ENCODE peak calls at places on chromosomes 7 and 10, in eight cellular contexts. C is aorta, T is mesendoderm, U is lower lobe of right lung, Z is GM23338, L is colonic mucosa, W is tibial nerve, E is A549. M is an unnamed sample.

GRCh38 chr10:49508654-49509053 is 30.3 kb downstream of the ERCC6 start:
- DNase-seq in U (no peak), L (no peak), C (no peak), T (no peak), W (no peak), Z (no peak), E (no peak), M (no peak)

GRCh38 chr10:10967029-10967428 is 50.6 kb upstream of the CELF2 start:
- DNase-seq in L (peak), W (no peak), C (no peak), T (no peak), U (no peak), Z (no peak), E (no peak), M (no peak)

GRCh38 chr7:76318488-76319353 is 16.2 kb downstream of the HSPB1 start:
- DNase-seq in W (peak), E (peak), Z (peak), U (peak), T (peak), L (peak), C (peak), M (peak)

GRCh38 chr10:99433378-99434020 is 3.1 kb upstream of the GOT1 start:
- DNase-seq in E (no peak), L (no peak), U (no peak), W (no peak), T (peak), Z (peak), C (no peak), M (no peak)

GRCh38 chr10:79314761-79315601 is 32.3 kb upstream of the PPIF start:
- DNase-seq in E (no peak), U (peak), L (peak), T (no peak), Z (no peak), C (no peak), W (no peak), M (no peak)

GRCh38 chr7:16989883-16990413 is 108.2 kb upstream of the AGR3 start:
- DNase-seq in W (peak), Z (no peak), L (peak), T (no peak), U (peak), E (peak), C (peak), M (peak)

GRCh38 chr7:141696386-141696785 is 5.6 kb downstream of the DENND11 start:
- DNase-seq in E (no peak), U (no peak), T (no peak), W (no peak), Z (no peak), L (peak), C (no peak), M (no peak)

GRCh38 chr10:46520941-46521340 is 35.5 kb downstream of the GPRIN2 start:
- DNase-seq in E (no peak), U (peak), W (no peak), L (peak), Z (no peak), C (peak), T (no peak), M (peak)

GRCh38 chr7:155665957-155666287 is 21.5 kb downstream of the RBM33 start:
- DNase-seq in U (no peak), C (no peak), Z (no peak), T (no peak), W (no peak), L (no peak), E (peak), M (no peak)

GRCh38 chr10:91635401-91636400 is 2.8 kb upstream of the PPP1R3C start:
- DNase-seq in C (peak), L (peak), U (no peak), Z (peak), W (peak), E (peak), T (peak), M (no peak)

GRCh38 chr10:132912685-132913558 is 29.4 kb downstream of the CFAP46 start:
- DNase-seq in L (no peak), W (no peak), C (no peak), U (no peak), Z (peak), T (peak), E (no peak), M (no peak)

GRCh38 chr10:102285134-102285533 is 39.8 kb downstream of the GBF1 start:
- DNase-seq in T (no peak), L (no peak), U (no peak), C (no peak), Z (no peak), W (no peak), E (no peak), M (no peak)

GRCh38 chr10:51832652-51833383 is 133.4 kb upstream of the CSTF2T start:
- DNase-seq in E (no peak), U (no peak), L (no peak), T (peak), C (peak), W (no peak), Z (no peak), M (no peak)

GRCh38 chr7:80150621-80151273 is 16.1 kb downstream of the GNAI1 start:
- DNase-seq in W (no peak), L (no peak), T (peak), U (no peak), E (no peak), C (no peak), Z (no peak), M (no peak)

GRCh38 chr7:157368955-157369354 is 32.2 kb downstream of the DNAJB6 start:
- DNase-seq in T (no peak), C (no peak), L (no peak), W (no peak), Z (no peak), U (no peak), E (no peak), M (no peak)

GRCh38 chr7:128841171-128841690 is 11.0 kb downstream of the FLNC start:
- DNase-seq in C (peak), U (peak), W (no peak), T (no peak), L (peak), E (no peak), Z (no peak), M (no peak)

GRCh38 chr7:143256932-143257331 is 6.3 kb upstream of the GSTK1 start:
- DNase-seq in L (no peak), W (no peak), U (no peak), C (no peak), T (no peak), Z (no peak), E (no peak), M (no peak)

DNA sequence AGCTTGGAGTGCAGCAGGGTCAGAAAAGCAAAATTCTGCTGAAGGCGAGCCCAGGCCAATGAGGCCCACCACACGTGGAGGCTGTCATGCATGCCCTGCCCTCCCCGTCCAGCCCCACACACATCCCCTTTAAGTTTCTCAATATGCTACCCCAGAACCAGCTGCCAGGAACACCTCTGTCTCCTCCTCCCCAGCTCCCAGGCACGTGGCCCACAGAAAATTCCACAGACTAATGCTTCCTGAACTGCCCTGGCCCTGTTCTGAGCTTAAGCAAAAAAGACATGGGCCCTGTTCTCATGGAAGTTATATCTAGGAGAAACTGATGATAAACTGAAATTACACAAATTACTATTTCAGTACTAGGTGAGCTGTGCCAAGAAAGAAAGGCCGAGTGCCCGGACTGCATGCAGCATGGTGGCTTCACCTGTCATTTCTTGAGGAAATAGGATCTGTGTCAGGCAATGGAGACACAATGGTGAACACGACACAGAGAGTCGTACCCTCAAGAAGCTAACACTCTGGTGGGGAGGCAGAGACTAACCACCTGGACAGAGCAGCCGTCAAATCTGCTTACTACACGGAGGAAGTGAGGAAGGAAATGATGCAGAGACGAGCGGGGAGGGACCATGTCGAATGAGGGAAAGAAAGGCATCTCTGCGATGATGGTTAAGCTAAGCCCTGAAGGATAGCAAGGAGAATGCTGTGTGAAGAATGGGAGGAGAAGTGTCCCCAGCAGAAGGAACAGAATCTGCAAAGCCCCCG is 44.5 kb downstream of the PODXL start:
- DNase-seq in T (no peak), E (no peak), Z (no peak), L (no peak), U (no peak), W (no peak), C (peak), M (no peak)
- H3K27ac ChIP-seq in T (no peak), E (no peak), Z (peak), L (no peak), U (no peak), W (no peak), C (no peak), M (no peak)

GRCh38 chr10:66513504-66513903 is 412.3 kb upstream of the LRRTM3 start:
- DNase-seq in C (no peak), W (no peak), E (no peak), U (no peak), Z (no peak), L (no peak), T (no peak), M (no peak)
- H3K27ac ChIP-seq in C (no peak), W (no peak), E (no peak), U (no peak), Z (no peak), L (no peak), T (no peak), M (no peak)

DNA sequence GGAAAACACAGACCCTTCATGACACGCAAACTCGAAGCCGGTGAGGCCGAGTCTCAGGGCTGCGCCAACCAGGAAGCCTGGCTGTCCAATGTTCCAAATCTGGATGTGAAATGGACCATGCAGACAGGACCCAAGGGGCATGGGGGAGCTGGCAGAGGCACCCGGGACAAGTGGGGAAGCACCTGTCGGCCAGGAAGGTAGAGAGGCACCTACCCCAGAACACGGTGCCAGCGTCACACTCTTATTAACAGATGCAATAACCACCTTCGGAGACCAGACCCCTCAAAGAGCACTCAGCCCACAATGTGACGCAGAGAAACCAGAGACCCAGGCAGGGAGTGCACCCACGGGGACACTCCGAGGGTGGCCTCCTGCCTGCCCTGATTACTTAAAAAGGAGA is 88.3 kb upstream of the PDGFA start:
- DNase-seq in T (no peak), L (no peak), Z (no peak), U (peak), W (no peak), E (no peak), C (peak), M (no peak)
- H3K27ac ChIP-seq in T (no peak), L (no peak), Z (no peak), U (peak), W (peak), E (no peak), C (no peak), M (no peak)

GRCh38 chr10:88995156-88995876 is 4.7 kb downstream of the FAS start:
- DNase-seq in T (no peak), E (no peak), L (peak), U (no peak), C (no peak), W (no peak), Z (no peak), M (no peak)
- H3K27ac ChIP-seq in T (no peak), E (no peak), L (peak), U (peak), C (no peak), W (peak), Z (no peak), M (peak)

GRCh38 chr10:71610651-71611050 is 108.9 kb downstream of the C10orf105 start:
- DNase-seq in T (no peak), Z (no peak), E (no peak), L (no peak), C (no peak), U (no peak), W (no peak), M (no peak)

GRCh38 chr10:71611131-71611530 is 108.4 kb downstream of the C10orf105 start:
- DNase-seq in C (no peak), E (no peak), T (no peak), Z (no peak), W (no peak), U (no peak), L (no peak), M (no peak)

GRCh38 chr10:71606721-71607430 is 112.7 kb downstream of the C10orf105 start:
- DNase-seq in E (no peak), T (no peak), C (no peak), W (no peak), L (no peak), U (no peak), Z (no peak), M (no peak)

GRCh38 chr10:71611709-71612422 is 107.7 kb downstream of the C10orf105 start:
- DNase-seq in U (no peak), Z (no peak), E (no peak), C (no peak), T (no peak), W (no peak), L (no peak), M (no peak)

DNA sequence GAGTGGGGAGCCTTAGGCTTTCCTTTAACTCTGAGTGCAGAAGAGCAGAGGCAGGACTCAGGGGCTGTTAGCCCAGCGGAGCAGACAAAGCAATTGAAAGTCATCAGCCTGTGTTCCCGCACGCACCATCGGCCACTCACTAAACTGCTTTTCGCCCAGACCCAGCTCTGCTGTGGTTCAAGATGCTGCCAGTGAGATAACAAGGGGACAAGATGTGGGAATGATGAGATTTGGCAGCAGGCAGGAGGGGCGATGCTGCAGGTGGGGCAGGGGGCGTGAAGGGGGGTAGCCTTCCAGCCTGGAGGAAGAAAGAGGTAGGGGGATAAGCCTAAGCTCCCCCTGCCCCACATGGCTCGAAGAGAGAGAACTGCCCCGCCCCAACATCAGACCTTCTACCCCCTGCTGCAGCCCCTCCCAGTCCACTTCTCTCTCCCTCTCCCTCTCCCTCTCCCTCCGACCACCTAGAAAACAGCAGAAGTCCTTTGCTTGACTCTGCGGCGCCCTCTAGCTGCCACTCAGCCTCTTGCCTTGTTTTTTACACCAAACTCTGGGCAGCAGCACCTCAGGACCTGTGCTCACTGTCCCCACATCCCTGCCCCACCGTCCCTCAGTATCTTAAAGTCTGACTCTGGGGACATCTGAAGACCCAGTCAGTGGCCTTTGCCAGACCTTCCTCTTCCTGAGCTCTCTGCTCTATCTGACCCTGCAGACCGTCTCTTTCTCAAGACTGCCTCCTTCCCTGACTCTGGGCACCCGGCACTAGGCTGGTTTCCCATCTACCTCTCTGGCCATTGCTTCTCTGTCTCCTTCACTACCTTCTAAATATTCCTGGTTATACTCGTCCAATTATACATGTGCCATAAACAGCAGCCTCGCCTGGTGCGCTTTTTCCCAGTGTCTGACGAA is 110.5 kb downstream of the C10orf105 start:
- DNase-seq in C (peak), Z (peak), L (peak), T (peak), U (peak), E (peak), W (peak), M (peak)
- H3K27ac ChIP-seq in C (no peak), Z (no peak), L (no peak), T (no peak), U (no peak), E (no peak), W (no peak), M (no peak)